ENCODE peak calls at places on chromosomes 12 and 14, in five cellular contexts. U is AG08395; I is Ammon's horn; H is GM12891; D is stimulated activated naive CD8-positive, alpha-beta T cell treated with anti-CD3 and anti-CD28 coated beads, Interleukin-15, Interleukin-2, amounts not matched to agents 100 U/mL and 50 U/mL, for 24 hours. N is an unnamed sample.

GRCh38 chr12:56522486-56523193 is 1.0 kb downstream of the RBMS2 start:
- DNase-seq in D (no peak), I (no peak), H (no peak), U (peak), N (no peak)

GRCh38 chr12:1435456-1435855 is 158.9 kb downstream of the FBXL14 start:
- DNase-seq in D (no peak), I (no peak), H (no peak), U (no peak), N (no peak)

GRCh38 chr14:45526715-45527549 is 273.9 kb upstream of the MIS18BP1 start:
- DNase-seq in D (no peak), I (peak), U (no peak), H (peak), N (peak)

GRCh38 chr14:93732524-93732923 is 55.8 kb downstream of the PRIMA1 start:
- DNase-seq in I (no peak), D (no peak), H (no peak), U (no peak), N (no peak)

GRCh38 chr12:48750215-48750614 is 33.7 kb upstream of the CCNT1 start:
- DNase-seq in H (no peak), U (no peak), I (no peak), D (no peak), N (no peak)

GRCh38 chr12:48818831-48819590 is 715 bp downstream of the CACNB3 start:
- DNase-seq in H (no peak), U (no peak), D (peak), I (no peak), N (no peak)

GRCh38 chr14:30035361-30035760 is 107.7 kb upstream of the PRKD1 start:
- DNase-seq in H (no peak), U (no peak), I (no peak), D (no peak), N (no peak)

GRCh38 chr14:75279739-75280447 is 1.3 kb downstream of the FOS start:
- DNase-seq in I (peak), U (no peak), D (no peak), H (no peak), N (no peak)

GRCh38 chr12:115943630-115944391 is 333.7 kb downstream of the MED13L start:
- DNase-seq in I (peak), D (no peak), H (no peak), U (no peak), N (no peak)

GRCh38 chr12:55736780-55737580 is 5.9 kb upstream of the GDF11 start:
- DNase-seq in I (peak), H (no peak), D (peak), U (peak), N (peak)

GRCh38 chr12:3646561-3647241 is 106.2 kb downstream of the CRACR2A start:
- DNase-seq in D (no peak), U (no peak), H (no peak), I (no peak), N (no peak)

GRCh38 chr12:59087077-59087673 is 166.9 kb upstream of the LRIG3 start:
- DNase-seq in I (no peak), U (peak), H (no peak), D (no peak), N (no peak)

GRCh38 chr14:96567289-96567899 is 65.2 kb downstream of the PAPOLA start:
- DNase-seq in D (no peak), H (no peak), U (peak), I (peak), N (peak)

GRCh38 chr12:87001102-87001501 is 744.9 kb upstream of the MGAT4C start:
- DNase-seq in H (no peak), U (no peak), D (no peak), I (no peak), N (no peak)

GRCh38 chr12:109466305-109466704 is 10.8 kb downstream of the KCTD10 start:
- DNase-seq in H (no peak), D (no peak), I (no peak), U (no peak), N (no peak)

GRCh38 chr14:72822946-72823611 is 70.8 kb downstream of the DPF3 start:
- DNase-seq in D (no peak), U (no peak), H (no peak), I (no peak), N (no peak)

GRCh38 chr12:12724421-12725085 is 7.4 kb downstream of the CDKN1B start:
- DNase-seq in U (no peak), I (no peak), D (no peak), H (no peak), N (no peak)

GRCh38 chr12:104466694-104467345 is 10.1 kb downstream of the CHST11 start:
- DNase-seq in D (no peak), I (no peak), H (no peak), U (no peak), N (no peak)

GRCh38 chr12:108875682-108876361 is 4.1 kb upstream of the DAO start:
- DNase-seq in H (no peak), U (no peak), I (no peak), D (no peak), N (peak)

GRCh38 chr14:73754911-73755360 is 40.8 kb upstream of the PNMA1 start:
- DNase-seq in U (peak), I (peak), D (no peak), H (no peak), N (no peak)

GRCh38 chr14:90781876-90782275 is 34.4 kb downstream of the TTC7B start:
- DNase-seq in H (no peak), I (no peak), U (no peak), D (no peak), N (no peak)

GRCh38 chr12:64522316-64522715 is 70.4 kb downstream of the TBK1 start:
- DNase-seq in I (no peak), U (no peak), H (no peak), D (no peak), N (peak)

GRCh38 chr14:100706200-100706599 is 20.5 kb upstream of the DLK1 start:
- DNase-seq in U (no peak), H (no peak), I (no peak), D (no peak), N (no peak)

GRCh38 chr12:114918535-114919233 is 234.7 kb upstream of the TBX3 start:
- DNase-seq in U (peak), D (no peak), H (no peak), I (no peak), N (no peak)

GRCh38 chr12:113246478-113247122 is 25.3 kb downstream of the TPCN1 start:
- DNase-seq in D (no peak), U (no peak), I (no peak), H (no peak), N (peak)

GRCh38 chr14:68282479-68283377 is 463.1 kb downstream of the RAD51B start:
- DNase-seq in U (no peak), H (no peak), D (peak), I (no peak), N (no peak)

GRCh38 chr14:73237786-73238261 is 518 bp downstream of the PAPLN start:
- DNase-seq in I (no peak), D (no peak), H (no peak), U (no peak), N (no peak)

GRCh38 chr12:218221-218620 is 4.3 kb upstream of the SLC6A12 start:
- DNase-seq in U (no peak), I (no peak), H (no peak), D (no peak), N (no peak)

GRCh38 chr14:75980856-75981255 is 939 bp downstream of the TGFB3 start:
- DNase-seq in U (no peak), D (no peak), H (no peak), I (no peak), N (no peak)

GRCh38 chr14:88902850-88903249 is 78.4 kb downstream of the TTC8 start:
- DNase-seq in D (no peak), H (no peak), I (no peak), U (no peak), N (no peak)

GRCh38 chr14:28677381-28677780 is 89.2 kb upstream of the FOXG1 start:
- DNase-seq in D (no peak), U (no peak), I (no peak), H (no peak), N (no peak)

GRCh38 chr14:97873291-97873690 is 1076.1 kb downstream of the VRK1 start:
- DNase-seq in D (no peak), I (no peak), U (no peak), H (no peak), N (no peak)

GRCh38 chr14:55131782-55132181 is 2.7 kb downstream of the LGALS3 start:
- DNase-seq in U (peak), I (no peak), D (no peak), H (no peak), N (peak)

GRCh38 chr12:98838282-98838681 is 193.2 kb downstream of the APAF1 start:
- DNase-seq in I (peak), U (peak), H (no peak), D (no peak), N (no peak)

GRCh38 chr12:80708535-80709328 is 1.3 kb downstream of the MYF6 start:
- DNase-seq in I (no peak), U (no peak), H (no peak), D (no peak), N (peak)

GRCh38 chr12:102474438-102475064 is 5.8 kb downstream of the IGF1 start:
- DNase-seq in I (no peak), D (peak), U (no peak), H (no peak), N (no peak)

GRCh38 chr14:24436355-24437019 is 6.1 kb downstream of the SDR39U1 start:
- DNase-seq in I (peak), H (no peak), D (peak), U (peak), N (peak)

GRCh38 chr12:95328708-95329107 is 111.1 kb downstream of the VEZT start:
- DNase-seq in H (no peak), U (no peak), D (no peak), I (no peak), N (no peak)

N was measured in NB4.